ENCODE peak calls at places on chromosomes 2 and 18, in four cellular contexts. S, Q, N and E are unnamed samples. For H3K9me3 and H3K4me1, the result is how much of the 10 kb centered on the place peaks cover.

GRCh38 chr2:101150306-101151140 is 659 bp downstream of the TBC1D8 start:
- DNase-seq in S (peak), Q (no peak), N (peak), E (peak)

GRCh38 chr2:193124820-193125219 is 930.1 kb upstream of the TMEFF2 start:
- DNase-seq in S (no peak), Q (no peak), N (no peak), E (no peak)

GRCh38 chr2:5766621-5767020 is 74.4 kb downstream of the SOX11 start:
- DNase-seq in S (no peak), Q (no peak), N (no peak), E (no peak)

GRCh38 chr2:3100386-3100785 is 277.2 kb downstream of the EIPR1 start:
- DNase-seq in S (no peak), Q (no peak), N (no peak), E (no peak)

GRCh38 chr2:23867449-23867848 is 59.5 kb downstream of the ATAD2B start:
- DNase-seq in S (no peak), Q (no peak), N (no peak), E (no peak)

GRCh38 chr2:14554829-14555580 is 77.5 kb upstream of the LRATD1 start:
- DNase-seq in S (no peak), Q (no peak), N (no peak), E (no peak)

GRCh38 chr18:49178736-49179135 is 228.0 kb upstream of the SMAD7 start:
- DNase-seq in S (no peak), Q (no peak), N (no peak), E (peak)

GRCh38 chr2:133498615-133499585 is 69.4 kb downstream of the NCKAP5 start:
- DNase-seq in S (no peak), Q (no peak), N (no peak), E (no peak)

GRCh38 chr2:197952540-197953202 is 148.3 kb downstream of the PLCL1 start:
- DNase-seq in S (no peak), Q (no peak), N (no peak), E (no peak)

GRCh38 chr18:73549236-73549635 is 598.4 kb downstream of the FBXO15 start:
- DNase-seq in S (no peak), Q (no peak), N (no peak), E (no peak)

GRCh38 chr2:140654565-140654964 is 1476.3 kb downstream of the LRP1B start:
- DNase-seq in S (no peak), Q (no peak), N (no peak), E (no peak)

GRCh38 chr2:113390133-113390849 is 47.2 kb upstream of the ZNG1B start:
- DNase-seq in S (no peak), Q (peak), N (peak), E (peak)

GRCh38 chr2:234366891-234367290 is 130.0 kb downstream of the ARL4C start:
- DNase-seq in S (no peak), Q (no peak), N (peak), E (no peak)

GRCh38 chr18:37170984-37171383 is 342.1 kb downstream of the KIAA1328 start:
- DNase-seq in S (no peak), Q (no peak), N (no peak), E (no peak)

GRCh38 chr2:7987992-7988391 is 693.9 kb upstream of the ID2 start:
- DNase-seq in S (no peak), Q (no peak), N (no peak), E (no peak)

DNA sequence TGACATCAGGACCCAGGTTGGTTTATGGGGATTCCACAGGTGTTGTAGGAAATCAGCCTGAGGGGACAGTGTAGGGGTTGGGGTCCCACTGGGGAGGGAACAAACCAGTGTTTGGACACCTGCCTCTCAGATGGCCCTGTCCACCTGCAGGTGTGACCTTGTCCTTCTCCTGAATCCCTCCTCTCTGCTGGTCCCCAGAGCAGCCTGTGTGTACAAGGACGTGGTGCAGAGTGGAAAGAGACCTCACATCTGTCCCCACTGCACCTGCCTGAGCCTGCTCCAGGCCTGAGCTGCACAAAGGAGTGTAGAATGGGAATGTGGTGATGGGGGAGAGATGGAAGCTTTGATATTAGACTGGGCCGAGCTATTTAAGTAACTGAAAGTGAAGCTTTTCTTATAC is 89.1 kb upstream of the SMAD2 start:
- DNase-seq in S (no peak), Q (no peak), N (no peak), E (peak)
- H3K4me3 ChIP-seq in S (no peak), Q (no peak), N (no peak), E (no peak)

DNA sequence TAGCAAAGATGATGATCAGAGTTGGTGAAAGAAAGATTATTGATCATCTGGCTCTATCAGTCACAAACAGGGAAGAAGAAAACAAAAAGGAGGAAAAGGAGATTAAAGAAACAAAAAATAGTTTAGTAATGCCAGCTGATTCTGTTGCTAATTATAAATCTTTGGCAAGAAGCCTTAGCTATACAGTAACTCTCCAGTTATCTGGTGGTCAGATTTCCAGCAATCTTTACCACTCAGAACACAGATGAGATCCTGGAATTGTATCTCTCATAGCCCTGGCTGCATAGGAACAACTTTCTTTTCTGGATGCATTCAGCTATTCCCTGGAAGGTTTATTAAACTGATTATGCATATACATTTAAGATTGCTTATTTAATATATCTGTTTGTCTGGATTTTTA is 256.8 kb upstream of the ZEB2 start:
- DNase-seq in S (no peak), Q (no peak), N (no peak), E (no peak)
- H3K9me3 ChIP-seq in S (under half), Q (under half), N (under half), E (under half)

GRCh38 chr2:226791487-226792081 is 8.0 kb downstream of the IRS1 start:
- DNase-seq in S (peak), Q (peak), N (peak), E (peak)

GRCh38 chr2:226790006-226790405 is 9.6 kb downstream of the IRS1 start:
- DNase-seq in S (no peak), Q (no peak), N (peak), E (no peak)

GRCh38 chr2:226790436-226790835 is 9.2 kb downstream of the IRS1 start:
- DNase-seq in S (no peak), Q (no peak), N (peak), E (no peak)

GRCh38 chr2:226792155-226792871 is 7.3 kb downstream of the IRS1 start:
- DNase-seq in S (no peak), Q (no peak), N (peak), E (peak)

GRCh38 chr2:226791056-226791486 is 8.5 kb downstream of the IRS1 start:
- DNase-seq in S (peak), Q (no peak), N (peak), E (peak)
- H3K4me1 ChIP-seq in S (under half), Q (under half), N (under half), E (under half)

DNA sequence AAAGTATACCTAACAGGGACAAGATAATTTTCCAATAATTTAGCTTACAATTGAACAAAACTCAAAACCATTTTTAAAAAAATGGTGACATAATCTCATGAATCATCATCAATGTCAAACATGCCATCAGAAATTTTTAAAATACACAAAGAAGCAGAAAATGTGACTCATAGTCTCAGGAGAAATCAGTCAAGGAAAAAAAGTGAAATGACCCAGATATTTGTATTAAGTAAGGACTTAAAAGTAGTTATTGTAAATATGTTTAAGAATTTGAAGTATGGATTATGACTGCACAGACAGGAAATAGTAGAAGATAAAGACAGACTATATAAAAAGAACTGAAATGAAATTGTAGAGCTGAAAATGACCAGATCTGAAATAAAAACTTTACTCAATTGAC is 473.9 kb upstream of the SYT4 start:
- DNase-seq in S (no peak), Q (no peak), N (no peak), E (no peak)
- H3K4me3 ChIP-seq in S (no peak), Q (no peak), N (no peak), E (no peak)

GRCh38 chr2:204828191-204828590 is 282.9 kb downstream of the PARD3B start:
- DNase-seq in S (no peak), Q (no peak), N (no peak), E (no peak)

GRCh38 chr2:204825054-204825453 is 279.8 kb downstream of the PARD3B start:
- DNase-seq in S (no peak), Q (peak), N (no peak), E (no peak)

GRCh38 chr2:204825681-204826080 is 280.4 kb downstream of the PARD3B start:
- DNase-seq in S (no peak), Q (no peak), N (no peak), E (no peak)
- H3K9me3 ChIP-seq in S (under half), Q (under half), N (under half), E (under half)

DNA sequence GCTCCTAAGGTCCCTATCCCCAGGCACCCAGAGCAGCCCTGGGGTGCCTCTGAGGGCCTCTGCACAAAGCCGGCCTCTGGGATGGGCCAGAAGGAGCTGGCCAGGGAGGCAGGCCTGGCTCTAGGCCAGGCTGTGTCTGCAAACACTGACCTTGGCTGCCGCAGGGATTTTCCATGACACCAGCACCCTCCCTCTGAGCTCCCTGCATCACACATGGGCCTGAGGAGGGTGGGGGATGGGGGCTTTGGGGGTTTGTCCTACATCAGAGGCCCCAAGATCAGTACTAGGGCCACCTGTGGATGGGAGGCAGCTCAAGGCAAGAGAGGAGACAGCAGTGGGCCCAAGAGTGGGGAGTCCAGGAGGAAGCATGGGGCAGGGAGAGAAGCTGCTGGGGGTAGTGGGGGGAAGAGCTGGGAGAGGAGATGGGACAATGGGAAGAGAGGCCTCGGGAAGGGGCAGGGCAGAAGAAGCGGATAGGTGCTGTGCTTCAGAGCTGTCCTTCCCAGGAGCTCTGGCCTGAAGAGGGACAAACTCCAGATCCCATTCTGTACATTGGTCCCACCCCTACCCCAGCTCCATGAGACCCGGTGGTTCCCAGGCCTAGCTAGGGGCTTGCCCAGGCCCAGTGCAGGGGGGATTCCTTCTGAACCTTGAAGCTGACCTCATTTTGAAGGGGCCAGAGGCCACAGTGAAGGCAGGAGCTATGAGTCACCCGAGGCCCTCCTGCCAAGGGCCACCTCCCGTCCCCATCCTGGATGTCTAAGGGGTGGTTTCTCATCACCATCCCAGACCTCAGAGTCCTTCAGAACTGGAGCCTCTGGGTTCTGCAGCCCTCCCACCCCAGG is 28.0 kb downstream of the KCNK3 start:
- DNase-seq in S (peak), Q (no peak), N (peak), E (no peak)
- H3K4me1 ChIP-seq in S (under half), Q (under half), N (half or more), E (under half)

GRCh38 chr2:25980076-25980887 is 2.0 kb downstream of the KIF3C start:
- DNase-seq in S (no peak), Q (no peak), N (no peak), E (no peak)
- H3K4me3 ChIP-seq in S (no peak), Q (no peak), N (no peak), E (peak)